ENCODE peak calls at places on chromosome 14, in six cellular contexts. V is mesenteric fat pad, K is GM12865, R is NCI-H1105, I is HuH-7, S is posterior cingulate gyrus. W is an unnamed sample.

GRCh38 chr14:75497701-75498100 is 24.6 kb upstream of the BATF start:
- DNase-seq in V (no peak), R (no peak), K (no peak), I (no peak), S (no peak), W (no peak)

GRCh38 chr14:33477752-33478151 is 473.1 kb downstream of the EGLN3 start:
- DNase-seq in S (no peak), K (no peak), V (no peak), R (no peak), I (no peak), W (no peak)

GRCh38 chr14:75404843-75405242 is 23.0 kb upstream of the JDP2 start:
- DNase-seq in S (no peak), I (no peak), R (no peak), V (no peak), K (no peak), W (no peak)

GRCh38 chr14:100524233-100524932 is 62.8 kb downstream of the BEGAIN start:
- DNase-seq in S (peak; percentile 0), R (no peak), V (no peak), I (no peak), K (no peak), W (no peak)

GRCh38 chr14:78933948-78934524 is 763.9 kb downstream of the NRXN3 start:
- DNase-seq in K (peak; percentile 45), R (peak; percentile 28), I (peak; percentile 15), V (no peak), S (no peak), W (peak; percentile 33)

GRCh38 chr14:29861996-29862395 is 65.7 kb downstream of the PRKD1 start:
- DNase-seq in K (no peak), I (no peak), R (no peak), V (no peak), S (no peak), W (no peak)

GRCh38 chr14:91511014-91511466 is 930 bp upstream of the PPP4R3A start:
- DNase-seq in S (no peak), V (no peak), R (no peak), I (no peak), K (no peak), W (no peak)

GRCh38 chr14:96299441-96299840 is 43.4 kb downstream of the BDKRB1 start:
- DNase-seq in V (no peak), S (no peak), I (no peak), K (no peak), R (no peak), W (no peak)

GRCh38 chr14:53683229-53683628 is 273.4 kb downstream of the BMP4 start:
- DNase-seq in R (peak; percentile 77), I (no peak), V (no peak), S (no peak), K (no peak), W (no peak)

GRCh38 chr14:85934123-85934885 is 404.4 kb downstream of the FLRT2 start:
- DNase-seq in S (no peak), R (peak; percentile 30), K (peak; percentile 81), V (no peak), I (peak; percentile 2), W (peak; percentile 1)

GRCh38 chr14:61147898-61148549 is 133.1 kb downstream of the TMEM30B start:
- DNase-seq in K (no peak), I (no peak), S (peak; percentile 43), R (no peak), V (no peak), W (no peak)

GRCh38 chr14:69712217-69712565 is 54.8 kb upstream of the SRSF5 start:
- DNase-seq in V (no peak), S (no peak), K (no peak), R (no peak), I (no peak), W (no peak)

GRCh38 chr14:58133739-58134138 is 18.3 kb downstream of the ARMH4 start:
- DNase-seq in V (no peak), I (no peak), R (no peak), S (no peak), K (no peak), W (no peak)

GRCh38 chr14:63435838-63436237 is 107.3 kb downstream of the PPP2R5E start:
- DNase-seq in V (no peak), R (no peak), I (no peak), K (peak; percentile 33), S (no peak), W (peak; percentile 60)

GRCh38 chr14:46054526-46054925 is 597.1 kb downstream of the RPL10L start:
- DNase-seq in S (no peak), R (no peak), V (no peak), K (no peak), I (no peak), W (no peak)

GRCh38 chr14:94180655-94181271 is 6.6 kb downstream of the PPP4R4 start:
- DNase-seq in K (peak; percentile 57), V (no peak), S (no peak), I (peak; percentile 35), R (peak; percentile 45), W (peak; percentile 49)

GRCh38 chr14:52377940-52378339 is 63.8 kb downstream of the PTGER2 start:
- DNase-seq in I (no peak), K (peak; percentile 4), V (no peak), R (no peak), S (no peak), W (no peak)

GRCh38 chr14:42869681-42870080 is 1263.0 kb downstream of the LRFN5 start:
- DNase-seq in V (no peak), I (no peak), R (no peak), K (no peak), S (no peak), W (no peak)

W was measured in cardiac muscle cell.